ENCODE peak calls at places on chromosomes 6 and 20, in ten cellular contexts. I is HL-60, O is esophagus muscularis mucosa, F is sigmoid colon, B is GM23338, A is breast epithelium, L is H1, V is stomach, K is suprapubic skin, R is endothelial cell of umbilical vein. N is an unnamed sample.

GRCh38 chr6:160258346-160259142 is at the start of gene SLC22A2:
- DNase-seq in O (peak; percentile 57), I (no peak), B (no peak), R (no peak), A (no peak), V (no peak), K (no peak), F (no peak), L (no peak), N (peak; percentile 64)

GRCh38 chr6:73328790-73329189 is 25.3 kb downstream of the DPPA5 start:
- DNase-seq in V (no peak), R (no peak), O (no peak), B (no peak), F (no peak), I (no peak), L (no peak), K (no peak), A (no peak), N (no peak)

GRCh38 chr20:38209054-38209675 is 44.1 kb upstream of the TGM2 start:
- DNase-seq in F (peak; percentile 60), O (no peak), L (no peak), A (no peak), K (peak; percentile 25), V (no peak), I (no peak), R (no peak), B (no peak), N (no peak)

GRCh38 chr20:31661625-31662371 is 24.1 kb downstream of the COX4I2 start:
- DNase-seq in F (peak; percentile 92), I (peak; percentile 62), K (peak; percentile 86), O (peak; percentile 95), V (peak; percentile 86), A (peak; percentile 70), R (peak; percentile 75), B (peak; percentile 96), L (peak; percentile 23), N (peak; percentile 92)

GRCh38 chr6:118980063-118980462 is 45.1 kb upstream of the MCM9 start:
- DNase-seq in F (no peak), R (no peak), A (no peak), K (no peak), O (no peak), L (no peak), B (no peak), I (peak; percentile 36), V (peak; percentile 30), N (peak; percentile 69)

GRCh38 chr6:99287523-99287922 is 62.0 kb downstream of the FAXC start:
- DNase-seq in A (no peak), L (no peak), B (no peak), I (no peak), V (no peak), F (no peak), K (no peak), O (no peak), R (no peak), N (no peak)

GRCh38 chr20:43857127-43857526 is 57.5 kb upstream of the TOX2 start:
- DNase-seq in L (no peak), I (no peak), F (no peak), R (no peak), A (no peak), B (no peak), K (no peak), V (no peak), O (no peak), N (no peak)

GRCh38 chr6:48611332-48611731 is 500.3 kb upstream of the PTCHD4 start:
- DNase-seq in V (no peak), B (no peak), R (peak; percentile 69), K (no peak), F (no peak), L (no peak), I (no peak), O (no peak), A (no peak), N (no peak)

GRCh38 chr6:118223316-118223715 is 316.3 kb downstream of the SLC35F1 start:
- DNase-seq in I (no peak), A (no peak), O (no peak), B (no peak), F (no peak), L (no peak), R (no peak), V (no peak), K (no peak), N (no peak)

GRCh38 chr6:88449770-88450169 is 283.6 kb upstream of the CNR1 start:
- DNase-seq in R (no peak), V (no peak), A (no peak), O (no peak), B (no peak), I (peak; percentile 66), K (no peak), L (no peak), F (no peak), N (no peak)

GRCh38 chr6:70669133-70669532 is 1.4 kb downstream of the SMAP1 start:
- DNase-seq in F (no peak), L (no peak), V (no peak), K (no peak), R (no peak), B (no peak), O (no peak), I (no peak), A (no peak), N (no peak)

DNA sequence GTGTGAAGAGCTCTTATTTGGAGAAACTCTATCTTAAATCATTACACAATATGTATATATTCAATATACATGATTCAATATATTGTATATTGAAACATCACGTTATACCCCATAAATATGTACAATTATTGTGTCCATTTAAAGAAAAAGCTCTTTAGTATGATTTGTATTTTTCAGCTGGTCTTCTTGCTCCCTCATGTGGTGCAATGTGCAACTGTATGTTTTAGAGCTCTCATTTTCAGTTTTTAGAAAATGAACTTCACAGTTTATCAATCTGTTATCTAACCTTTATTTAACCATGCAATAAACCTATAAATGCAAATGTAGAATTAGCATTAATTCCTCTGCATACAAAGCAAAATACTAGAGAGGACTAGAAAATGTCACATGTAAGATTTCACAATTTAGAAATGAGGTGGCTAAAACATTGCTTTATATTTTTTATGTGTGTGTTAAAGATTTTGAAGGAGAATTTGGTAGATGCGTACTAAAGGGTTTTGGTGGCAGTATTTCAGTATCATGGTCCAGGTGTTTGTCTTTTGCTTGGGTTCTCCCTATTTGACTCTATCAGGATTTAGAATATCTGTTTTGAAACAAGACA is 167.1 kb downstream of the PHF3 start:
- DNase-seq in K (no peak), I (peak; percentile 7), A (no peak), F (no peak), L (no peak), O (no peak), R (peak; percentile 47), B (peak; percentile 16), V (no peak), N (no peak)
- TF ChIP-seq CTCF in K (peak; percentile 39), I (peak; percentile 46), A (peak; percentile 13), F (no peak), L (peak; percentile 46), O (peak; percentile 15), R (peak; percentile 42), B (peak; percentile 57), V (peak; percentile 43), N (no peak)

GRCh38 chr6:7631466-7631865 is 41.5 kb downstream of the SNRNP48 start:
- DNase-seq in R (no peak), L (no peak), F (no peak), V (no peak), B (no peak), A (no peak), O (no peak), K (no peak), I (no peak), N (no peak)
- H3K27me3 ChIP-seq in R (peaks cover 2% of the 10 kb centered on the region), L (no peaks in the 10 kb centered on the region), F (no peaks in the 10 kb centered on the region), V (no peaks in the 10 kb centered on the region), B (no peaks in the 10 kb centered on the region), A (no peaks in the 10 kb centered on the region), O (no peaks in the 10 kb centered on the region), K (no peaks in the 10 kb centered on the region), I (no peaks in the 10 kb centered on the region), N (no peaks in the 10 kb centered on the region)

GRCh38 chr20:35166242-35166830 is 5.5 kb upstream of the PROCR start:
- DNase-seq in B (peak; percentile 61), A (peak; percentile 55), O (no peak), R (peak; percentile 99), F (no peak), K (peak; percentile 69), L (no peak), V (no peak), I (peak; percentile 28), N (peak; percentile 50)
- TF ChIP-seq POLR2AphosphoS5 in B (no peak), A (peak; percentile 51), O (peak; percentile 36), R (peak; percentile 99), F (peak; percentile 15), K (no peak), L (no peak), V (no peak), I (no peak), N (peak; percentile 87)

GRCh38 chr20:58235010-58235409 is 6.6 kb upstream of the ANKRD60 start:
- DNase-seq in F (no peak), V (no peak), A (no peak), K (no peak), B (no peak), R (no peak), I (no peak), L (no peak), O (no peak), N (no peak)

GRCh38 chr20:58238490-58238889 is 10.0 kb upstream of the ANKRD60 start:
- DNase-seq in K (no peak), V (no peak), F (no peak), L (no peak), O (peak; percentile 64), A (no peak), I (no peak), R (no peak), B (no peak), N (peak; percentile 30)

GRCh38 chr20:58239216-58239615 is 10.8 kb upstream of the ANKRD60 start:
- DNase-seq in B (no peak), V (no peak), O (no peak), A (no peak), L (no peak), R (no peak), I (no peak), K (no peak), F (no peak), N (no peak)

GRCh38 chr20:58236612-58237317 is 8.3 kb upstream of the ANKRD60 start:
- DNase-seq in O (peak; percentile 94), B (peak; percentile 82), I (peak; percentile 58), V (peak; percentile 75), F (peak; percentile 77), K (peak; percentile 80), L (peak; percentile 34), A (peak; percentile 69), R (peak; percentile 66), N (peak; percentile 95)

DNA sequence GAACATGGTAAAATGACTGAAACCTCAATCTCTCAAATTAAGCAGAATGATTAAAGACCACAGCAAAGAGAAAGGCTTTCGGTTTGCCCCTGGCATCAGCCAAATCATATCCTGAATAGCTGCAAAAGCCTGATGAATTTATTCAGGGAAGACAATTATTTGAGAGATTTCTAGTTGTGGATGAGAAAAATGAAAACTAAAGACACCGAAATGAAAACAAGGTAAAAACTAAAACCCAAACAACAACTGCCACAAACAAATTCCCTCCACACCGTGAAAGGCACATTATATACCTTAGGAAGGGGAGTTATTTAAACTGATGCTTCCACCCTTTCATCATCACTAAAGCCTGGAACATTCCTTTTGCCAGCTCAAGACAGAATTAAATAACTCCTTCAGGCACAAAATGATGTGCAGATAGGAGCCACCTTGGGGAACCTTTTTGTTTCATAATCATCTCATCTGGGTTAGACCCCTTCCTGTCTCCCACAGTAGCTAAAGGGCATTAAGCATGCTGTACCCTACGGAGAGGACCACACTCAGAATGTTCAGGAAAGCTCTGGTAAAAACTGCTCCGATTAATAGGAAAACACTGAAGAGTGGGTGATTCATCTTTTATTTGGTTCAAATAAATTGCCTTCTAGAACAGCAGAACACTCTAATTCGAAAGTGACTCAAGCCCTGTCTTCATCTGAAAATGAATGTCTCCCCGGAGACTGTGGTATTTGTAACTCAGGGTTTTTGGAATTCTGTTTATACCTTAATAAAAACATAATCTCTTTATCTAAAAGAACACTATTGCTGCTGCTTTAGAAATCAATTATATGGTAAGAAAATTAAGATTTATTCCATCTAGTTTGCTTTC is 9.1 kb upstream of the ANKRD60 start:
- DNase-seq in K (no peak), A (no peak), O (no peak), I (no peak), B (no peak), R (no peak), V (no peak), F (no peak), L (no peak), N (no peak)
- TF ChIP-seq CTCF in K (no peak), A (no peak), O (peak; percentile 5), I (no peak), B (no peak), R (no peak), V (no peak), F (no peak), L (no peak), N (no peak)